ENCODE peak calls at places on chromosomes 13 and 19, in four cellular contexts. S is progenitor cell of endocrine pancreas, V is AML-193, J is SK-N-MC. C is an unnamed sample.

GRCh38 chr13:110396913-110397379 is 89.9 kb downstream of the COL4A2 start:
- DNase-seq in S (no peak), V (no peak), J (no peak), C (no peak)

GRCh38 chr19:34481861-34482379 is 362 bp downstream of the WTIP start:
- DNase-seq in S (no peak), V (no peak), J (no peak), C (no peak)

GRCh38 chr19:36093146-36093662 is 17.7 kb upstream of the OVOL3 start:
- DNase-seq in S (no peak), V (no peak), J (no peak), C (no peak)

GRCh38 chr13:21297452-21297851 is 121.0 kb downstream of the MRPL57 start:
- DNase-seq in S (no peak), V (no peak), J (no peak), C (no peak)

GRCh38 chr19:54208784-54209057 is 8.1 kb downstream of the RPS9 start:
- DNase-seq in S (no peak), V (no peak), J (no peak), C (no peak)

GRCh38 chr19:1523412-1524205 is at the start of gene PLK5:
- DNase-seq in S (no peak), V (no peak), J (no peak), C (no peak)

GRCh38 chr19:53041366-53041765 is 3.2 kb upstream of the ERVV-2 start:
- DNase-seq in S (no peak), V (no peak), J (no peak), C (no peak)

GRCh38 chr19:17209126-17210036 is 5.8 kb upstream of the USE1 start:
- DNase-seq in S (no peak), V (no peak), J (peak), C (no peak)

GRCh38 chr19:56147307-56147706 is 6.2 kb downstream of the ZNF444 start:
- DNase-seq in S (no peak), V (no peak), J (no peak), C (no peak)

GRCh38 chr19:39200818-39201145 is 3.3 kb downstream of the SYCN start:
- DNase-seq in S (no peak), V (no peak), J (no peak), C (no peak)

GRCh38 chr19:49597703-49597974 is 6.7 kb downstream of the PRR12 start:
- DNase-seq in S (no peak), V (no peak), J (no peak), C (no peak)

GRCh38 chr13:21402586-21403307 is 56.4 kb downstream of the ZDHHC20 start:
- DNase-seq in S (no peak), V (no peak), J (no peak), C (no peak)

GRCh38 chr13:36420437-36420891 is 11.8 kb upstream of the CCNA1 start:
- DNase-seq in S (peak), V (peak), J (peak), C (no peak)

GRCh38 chr13:60838581-60838980 is 441.6 kb downstream of the TDRD3 start:
- DNase-seq in S (no peak), V (peak), J (no peak), C (no peak)

GRCh38 chr13:75908137-75908536 is 272.0 kb downstream of the LMO7 start:
- DNase-seq in S (no peak), V (no peak), J (no peak), C (no peak)

GRCh38 chr19:31974290-31974689 is 371.1 kb upstream of the ZNF507 start:
- DNase-seq in S (no peak), V (no peak), J (no peak), C (no peak)

GRCh38 chr13:84137292-84137691 is 255.0 kb upstream of the SLITRK1 start:
- DNase-seq in S (no peak), V (peak), J (no peak), C (no peak)

GRCh38 chr19:33821871-33822270 is 25.2 kb downstream of the KCTD15 start:
- DNase-seq in S (no peak), V (no peak), J (no peak), C (no peak)

GRCh38 chr13:20953245-20953931 is 50.8 kb upstream of the XPO4 start:
- DNase-seq in S (no peak), V (no peak), J (no peak), C (no peak)

GRCh38 chr13:28529836-28530235 is 34.9 kb upstream of the FLT1 start:
- DNase-seq in S (no peak), V (no peak), J (no peak), C (no peak)

GRCh38 chr13:24251525-24251924 is 57.9 kb upstream of the C1QTNF9 start:
- DNase-seq in S (no peak), V (no peak), J (no peak), C (no peak)

GRCh38 chr19:43765109-43765876 is 10.5 kb upstream of the SMG9 start:
- DNase-seq in S (no peak), V (peak), J (no peak), C (no peak)

GRCh38 chr13:109412232-109412935 is 374.0 kb downstream of the IRS2 start:
- DNase-seq in S (peak), V (no peak), J (no peak), C (no peak)

GRCh38 chr19:7550987-7551761 is 15.7 kb downstream of the PNPLA6 start:
- DNase-seq in S (peak), V (no peak), J (no peak), C (no peak)

GRCh38 chr19:50975766-50976165 is 6.4 kb upstream of the KLK6 start:
- DNase-seq in S (no peak), V (no peak), J (no peak), C (no peak)

GRCh38 chr13:80339578-80339840 is 1.4 kb downstream of the SPRY2 start:
- DNase-seq in S (no peak), V (no peak), J (no peak), C (no peak)

GRCh38 chr13:36528105-36528504 is 95.8 kb downstream of the CCNA1 start:
- DNase-seq in S (no peak), V (no peak), J (no peak), C (no peak)

GRCh38 chr13:26529441-26529840 is 28.0 kb upstream of the WASF3 start:
- DNase-seq in S (peak), V (peak), J (peak), C (no peak)

GRCh38 chr19:34171539-34171876 is 796 bp upstream of the LSM14A start:
- DNase-seq in S (no peak), V (no peak), J (no peak), C (no peak)

GRCh38 chr19:46296722-46297431 is at the start of gene HIF3A:
- DNase-seq in S (peak), V (no peak), J (peak), C (no peak)

GRCh38 chr19:16327911-16328823 is 3.5 kb downstream of the KLF2 start:
- DNase-seq in S (no peak), V (peak), J (no peak), C (no peak)

GRCh38 chr13:92967923-92968322 is 258.7 kb upstream of the GPC6 start:
- DNase-seq in S (no peak), V (no peak), J (no peak), C (no peak)

GRCh38 chr19:51166846-51167490 is 24.9 kb downstream of the SIGLEC7 start:
- DNase-seq in S (no peak), V (peak), J (no peak), C (no peak)